ENCODE peak calls at places on chromosomes 11 and 22, in six cellular contexts. F is heart left ventricle, M is epithelial cell of esophagus, Q is WERI-Rb-1, J is PC-3, G is progenitor cell of endocrine pancreas. S is an unnamed sample.
A peak's percentile ranks its signal among the peaks of the same experiment; 100 is the strongest.

GRCh38 chr11:9096427-9096826 is 5.0 kb upstream of the SCUBE2 start:
- DNase-seq in G (no peak), M (no peak), Q (no peak), F (no peak), J (no peak), S (no peak)

GRCh38 chr11:44005076-44005800 is 42.5 kb upstream of the ACCSL start:
- DNase-seq in G (no peak), F (peak; percentile 14), M (no peak), Q (peak; percentile 30), J (no peak), S (no peak)

GRCh38 chr11:61071208-61071681 is 31.0 kb upstream of the CD5 start:
- DNase-seq in M (no peak), F (no peak), G (no peak), Q (no peak), J (no peak), S (no peak)

GRCh38 chr11:46321757-46322156 is 25.5 kb upstream of the DGKZ start:
- DNase-seq in J (no peak), M (peak; percentile 89), F (no peak), G (no peak), Q (no peak), S (no peak)

GRCh38 chr11:26858098-26858497 is 135.8 kb upstream of the FIBIN start:
- DNase-seq in F (no peak), G (no peak), J (no peak), Q (no peak), M (no peak), S (no peak)

GRCh38 chr11:120400564-120401364 is 64.6 kb downstream of the ARHGEF12 start:
- DNase-seq in M (peak; percentile 97), J (peak; percentile 97), F (no peak), Q (no peak), G (no peak), S (no peak)

GRCh38 chr11:1693327-1694063 is 3.5 kb upstream of the KRTAP5-6 start:
- DNase-seq in Q (peak; percentile 83), F (peak; percentile 82), G (peak; percentile 88), J (peak; percentile 81), M (peak; percentile 68), S (peak; percentile 34)

GRCh38 chr22:44399906-44400762 is 87.4 kb upstream of the SHISAL1 start:
- DNase-seq in J (no peak), G (peak; percentile 6), Q (no peak), M (no peak), F (peak; percentile 7), S (no peak)

GRCh38 chr11:30365793-30366517 is 43.1 kb downstream of the ARL14EP start:
- DNase-seq in G (no peak), J (no peak), Q (no peak), M (no peak), F (no peak), S (no peak)

GRCh38 chr22:21104126-21104691 is 58.5 kb downstream of the LRRC74B start:
- DNase-seq in Q (no peak), G (no peak), J (no peak), F (no peak), M (no peak), S (no peak)
- TF ChIP-seq CTCF in Q (no peak), G (no peak), J (peak; percentile 36), F (no peak), M (no peak), S (no peak)

GRCh38 chr22:32776397-32776796 is 25.1 kb upstream of the TIMP3 start:
- DNase-seq in Q (no peak), M (no peak), F (no peak), J (no peak), G (no peak), S (no peak)

GRCh38 chr22:32771761-32772160 is 29.7 kb upstream of the TIMP3 start:
- DNase-seq in G (no peak), F (no peak), M (no peak), J (no peak), Q (no peak), S (no peak)

GRCh38 chr22:32777997-32778396 is 23.5 kb upstream of the TIMP3 start:
- DNase-seq in G (no peak), F (no peak), M (no peak), Q (peak; percentile 26), J (no peak), S (no peak)

GRCh38 chr22:32776800-32777199 is 24.7 kb upstream of the TIMP3 start:
- DNase-seq in M (no peak), J (no peak), Q (no peak), F (no peak), G (no peak), S (no peak)

GRCh38 chr22:32775957-32776356 is 25.5 kb upstream of the TIMP3 start:
- DNase-seq in F (no peak), J (no peak), Q (no peak), M (no peak), G (no peak), S (no peak)
- TF ChIP-seq CTCF in F (peak; percentile 18), J (peak; percentile 21), Q (peak; percentile 56), M (peak; percentile 39), G (peak; percentile 37), S (peak; percentile 13)

GRCh38 chr22:22702874-22703570 is 58.6 kb downstream of the GGTLC2 start:
- DNase-seq in G (no peak), M (no peak), F (no peak), Q (no peak), J (no peak), S (no peak)

GRCh38 chr22:22703715-22704114 is 59.3 kb downstream of the GGTLC2 start:
- DNase-seq in J (peak; percentile 77), Q (no peak), G (no peak), F (no peak), M (no peak), S (no peak)

GRCh38 chr22:22704156-22704946 is 59.9 kb downstream of the GGTLC2 start:
- DNase-seq in M (no peak), G (no peak), J (no peak), F (no peak), Q (no peak), S (no peak)

GRCh38 chr22:22700631-22701030 is 56.2 kb downstream of the GGTLC2 start:
- DNase-seq in J (no peak), G (no peak), M (no peak), Q (no peak), F (no peak), S (no peak)

DNA sequence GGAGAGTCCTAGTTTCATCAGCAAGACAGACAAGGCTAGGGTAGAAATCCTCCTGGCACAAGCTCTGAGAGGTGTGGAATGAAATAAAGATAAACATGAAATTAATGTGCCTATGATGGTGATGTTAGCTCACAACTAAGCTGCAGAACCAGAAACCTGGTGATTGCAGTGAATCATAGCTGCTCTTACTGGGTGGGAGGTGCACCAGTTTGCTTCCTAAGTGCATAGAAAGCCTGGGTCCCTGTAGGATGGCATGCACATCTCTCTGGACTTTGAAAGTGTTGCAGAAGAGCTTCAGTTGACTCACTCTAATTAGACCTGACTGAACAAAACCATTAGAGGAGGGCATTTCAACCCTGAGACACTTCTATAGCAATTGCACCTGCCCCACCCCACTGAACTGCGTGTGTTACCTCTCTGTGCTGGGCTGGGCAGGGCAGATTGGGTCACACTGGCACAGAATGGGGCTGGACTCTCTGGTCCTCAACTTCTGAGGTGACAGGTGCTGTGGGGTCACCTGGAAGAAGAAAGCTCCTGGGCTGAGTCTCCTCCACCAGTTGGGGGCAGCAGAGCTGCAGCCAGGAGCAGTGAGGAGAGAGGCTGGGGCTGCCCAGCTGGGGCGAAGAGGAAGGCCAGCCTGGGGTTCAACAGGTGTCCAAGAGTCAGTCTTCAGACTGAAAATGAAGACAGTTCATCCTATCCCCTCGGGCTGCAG is 57.9 kb downstream of the GGTLC2 start:
- DNase-seq in J (peak; percentile 49), M (peak; percentile 19), G (peak; percentile 20), F (no peak), Q (peak; percentile 62), S (no peak)
- TF ChIP-seq CTCF in J (peak; percentile 46), M (peak; percentile 1), G (peak; percentile 64), F (no peak), Q (peak; percentile 86), S (peak; percentile 6)

DNA sequence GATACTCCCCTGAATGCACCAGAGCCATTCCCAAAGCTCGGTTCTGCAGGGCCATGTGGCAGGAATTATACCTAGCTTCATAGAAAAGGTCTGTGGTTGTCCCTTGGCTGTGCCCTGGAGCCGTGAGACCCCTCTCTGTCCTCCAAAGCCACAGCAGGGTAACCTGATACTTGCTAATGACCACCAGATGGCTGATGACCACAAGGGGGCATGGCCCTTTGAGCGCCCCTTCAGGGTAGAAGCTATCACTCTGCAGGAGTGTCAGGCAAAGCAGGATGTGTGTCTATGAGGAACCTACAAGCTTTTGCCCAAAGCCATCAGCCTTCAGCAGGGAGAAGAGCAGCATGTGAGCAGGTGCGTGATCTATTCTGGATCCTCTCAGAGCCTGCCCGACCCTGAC is 95.3 kb downstream of the NTM start:
- DNase-seq in Q (peak; percentile 78), M (no peak), F (no peak), J (no peak), G (peak; percentile 21), S (no peak)
- TF ChIP-seq CTCF in Q (peak; percentile 73), M (no peak), F (no peak), J (no peak), G (peak; percentile 55), S (peak; percentile 10)

GRCh38 chr11:17405232-17406005 is 17.0 kb upstream of the KCNJ11 start:
- DNase-seq in M (peak; percentile 23), J (peak; percentile 28), F (peak; percentile 71), Q (no peak), G (no peak), S (no peak)
- TF ChIP-seq CTCF in M (no peak), J (no peak), F (no peak), Q (no peak), G (no peak), S (no peak)

GRCh38 chr11:126570489-126570888 is 215.0 kb downstream of the ST3GAL4 start:
- DNase-seq in F (no peak), M (no peak), G (no peak), J (peak; percentile 11), Q (no peak), S (no peak)
- TF ChIP-seq CTCF in F (no peak), M (no peak), G (no peak), J (peak; percentile 30), Q (no peak), S (no peak)

GRCh38 chr22:23682082-23682481 is 8.7 kb upstream of the RGL4 start:
- DNase-seq in J (no peak), M (no peak), Q (no peak), F (no peak), G (no peak), S (no peak)
- TF ChIP-seq CTCF in J (no peak), M (no peak), Q (no peak), F (no peak), G (no peak), S (no peak)

DNA sequence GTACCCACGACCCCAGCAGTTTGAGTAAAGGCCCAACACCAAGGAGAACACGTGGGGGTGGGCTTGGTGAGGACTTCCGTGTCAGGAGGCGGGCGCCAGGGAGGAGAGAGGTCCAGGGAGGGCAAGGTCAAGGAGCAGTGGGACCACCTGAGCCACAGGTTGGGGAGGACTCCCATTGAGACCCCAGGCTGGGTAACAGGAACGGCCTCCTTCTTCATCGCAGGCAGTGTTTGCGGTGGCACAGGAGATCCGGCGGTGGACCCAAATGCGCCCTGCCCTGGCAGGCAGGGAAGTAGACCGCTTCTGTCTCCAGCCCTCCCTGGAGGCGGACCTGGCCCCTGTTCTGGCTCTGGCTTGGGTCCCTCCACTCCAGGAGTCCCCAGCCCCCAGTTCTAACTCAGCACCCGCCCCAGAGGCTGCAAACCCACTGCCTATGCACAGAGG is 5.9 kb upstream of the TBX1 start:
- DNase-seq in J (no peak), F (no peak), Q (no peak), G (no peak), M (no peak), S (no peak)
- TF ChIP-seq CTCF in J (no peak), F (no peak), Q (no peak), G (no peak), M (no peak), S (no peak)

S was measured in D721Med.